ENCODE peak calls at places on chromosomes 6 and 20, in eight cellular contexts. P is RWPE1, N is LoVo, R is anterior cingulate cortex, Q is kidney glomerular epithelial cell, D is PC-9, V is amygdala, S is SK-MEL-5. G is an unnamed sample.

GRCh38 chr6:15507746-15508145 is 155.1 kb downstream of the DTNBP1 start:
- DNase-seq in D (no peak), Q (no peak), N (no peak), S (no peak), V (no peak), R (no peak), P (no peak), G (no peak)

GRCh38 chr6:120569689-120570088 is 764.6 kb downstream of the TBC1D32 start:
- DNase-seq in D (no peak), Q (no peak), P (no peak), S (no peak), N (no peak), V (no peak), R (no peak), G (no peak)

GRCh38 chr6:170188571-170189001 is 102.3 kb downstream of the DLL1 start:
- DNase-seq in V (no peak), D (no peak), R (no peak), P (no peak), Q (no peak), N (no peak), S (no peak), G (no peak)

GRCh38 chr6:72950114-72950860 is 275.0 kb downstream of the KHDC1L start:
- DNase-seq in R (no peak), V (no peak), Q (peak; percentile 52), P (peak; percentile 33), S (no peak), D (peak; percentile 40), N (peak; percentile 54), G (peak; percentile 30)

GRCh38 chr6:74068945-74069570 is 373.1 kb downstream of the CD109 start:
- DNase-seq in R (no peak), S (no peak), N (no peak), P (no peak), V (no peak), D (no peak), Q (no peak), G (no peak)

GRCh38 chr20:47137231-47137865 is 219.2 kb downstream of the ZMYND8 start:
- DNase-seq in D (no peak), N (no peak), P (no peak), R (no peak), Q (no peak), V (no peak), S (no peak), G (no peak)

GRCh38 chr20:50824137-50824536 is 29.3 kb downstream of the BCAS4 start:
- DNase-seq in R (no peak), Q (no peak), V (no peak), S (no peak), N (no peak), D (peak; percentile 68), P (no peak), G (no peak)

GRCh38 chr6:36612101-36612625 is 18.0 kb downstream of the SRSF3 start:
- DNase-seq in P (no peak), V (no peak), N (no peak), Q (no peak), D (no peak), R (no peak), S (no peak), G (no peak)

GRCh38 chr6:142987490-142987889 is 42.5 kb upstream of the HIVEP2 start:
- DNase-seq in R (no peak), N (no peak), Q (no peak), D (no peak), S (no peak), V (no peak), P (no peak), G (no peak)

GRCh38 chr6:170038251-170038650 is 252.6 kb downstream of the DLL1 start:
- DNase-seq in S (no peak), R (no peak), V (no peak), Q (no peak), N (no peak), D (no peak), P (no peak), G (no peak)

GRCh38 chr6:15066433-15067337 is 179.2 kb upstream of the JARID2 start:
- DNase-seq in V (peak; percentile 20), Q (no peak), S (no peak), P (peak; percentile 88), R (no peak), N (peak; percentile 27), D (no peak), G (no peak)

G was measured in NCI-H460.